ENCODE peak calls at places on chromosomes 4 and X, in eight cellular contexts. W is H9, D is mucosa of descending colon, R is adrenal gland, Y is mammary epithelial cell, T is osteocyte, X is heart right ventricle, E is GM13976. I is an unnamed sample.
A peak's percentile ranks its signal among the peaks of the same experiment; 100 is the strongest.

GRCh38 chr4:87387237-87387636 is 3.8 kb downstream of the HSD17B11 start:
- DNase-seq in E (no peak), Y (no peak), X (no peak), R (no peak), D (peak; percentile 67), T (no peak), W (no peak), I (no peak)

GRCh38 chrX:38899650-38900049 is 98.4 kb downstream of the MID1IP1 start:
- DNase-seq in E (no peak), T (no peak), W (no peak), D (no peak), Y (no peak), R (no peak), X (no peak), I (no peak)

GRCh38 chrX:2502668-2503519 is 2.1 kb upstream of the DHRSX start:
- DNase-seq in D (no peak), E (no peak), Y (no peak), W (no peak), T (no peak), R (peak; percentile 64), X (no peak), I (peak; percentile 24)

GRCh38 chrX:46375831-46376230 is 169.4 kb downstream of the ZNF674 start:
- DNase-seq in D (no peak), T (no peak), E (no peak), Y (peak; percentile 4), X (no peak), R (no peak), W (no peak), I (no peak)

GRCh38 chr4:87179751-87180150 is 40.7 kb downstream of the KLHL8 start:
- DNase-seq in D (no peak), Y (peak; percentile 2), R (no peak), E (no peak), T (no peak), W (no peak), X (no peak), I (no peak)

GRCh38 chrX:19810370-19810769 is 77.0 kb downstream of the SH3KBP1 start:
- DNase-seq in W (no peak), D (no peak), T (no peak), R (no peak), E (no peak), X (no peak), Y (no peak), I (no peak)

GRCh38 chrX:77061533-77061932 is 385.7 kb upstream of the FGF16 start:
- DNase-seq in T (no peak), Y (no peak), W (no peak), R (no peak), E (no peak), X (no peak), D (no peak), I (no peak)

GRCh38 chr4:138114434-138114833 is 127.7 kb downstream of the SLC7A11 start:
- DNase-seq in Y (no peak), R (no peak), X (no peak), E (peak; percentile 32), T (no peak), D (no peak), W (no peak), I (no peak)

GRCh38 chrX:115268421-115268820 is 21.1 kb upstream of the LUZP4 start:
- DNase-seq in D (no peak), T (no peak), X (no peak), R (peak; percentile 2), E (no peak), W (no peak), Y (no peak), I (no peak)

GRCh38 chrX:32530802-32531403 is 680.4 kb downstream of the DMD start:
- DNase-seq in X (no peak), E (no peak), W (no peak), T (no peak), D (no peak), R (peak; percentile 29), Y (peak; percentile 20), I (peak; percentile 40)

GRCh38 chr4:99815597-99816011 is 1.0 kb upstream of the DAPP1 start:
- DNase-seq in D (peak; percentile 43), W (peak; percentile 41), Y (peak; percentile 100), E (no peak), X (no peak), T (no peak), R (no peak), I (no peak)

GRCh38 chrX:153767674-153768055 is 3.6 kb downstream of the PLXNB3 start:
- DNase-seq in T (no peak), D (peak; percentile 10), R (no peak), W (peak; percentile 27), X (peak; percentile 2), E (no peak), Y (no peak), I (peak; percentile 45)

GRCh38 chr4:155400893-155401292 is 24.1 kb upstream of the MAP9 start:
- DNase-seq in T (no peak), X (no peak), Y (no peak), D (no peak), E (no peak), W (no peak), R (no peak), I (no peak)
- TF ChIP-seq CTCF in T (no peak), X (no peak), Y (no peak), D (no peak), E (no peak), W (no peak), R (no peak), I (no peak)

GRCh38 chr4:10344824-10345223 is 112.4 kb downstream of the ZNF518B start:
- DNase-seq in E (no peak), R (no peak), T (no peak), D (no peak), X (no peak), W (no peak), Y (no peak), I (no peak)
- TF ChIP-seq CTCF in E (no peak), R (no peak), T (no peak), D (no peak), X (no peak), W (no peak), Y (no peak), I (no peak)

GRCh38 chrX:72048515-72049455 is 82.9 kb downstream of the RTL5 start:
- DNase-seq in R (no peak), E (peak; percentile 21), D (peak; percentile 34), Y (no peak), W (no peak), X (no peak), T (no peak), I (no peak)
- TF ChIP-seq CTCF in R (no peak), E (no peak), D (no peak), Y (no peak), W (no peak), X (no peak), T (no peak), I (no peak)

GRCh38 chr4:186726440-186727148 is 2.9 kb upstream of the FAT1 start:
- DNase-seq in D (peak; percentile 94), W (peak; percentile 85), X (peak; percentile 75), Y (peak; percentile 89), T (peak; percentile 94), E (no peak), R (no peak), I (peak; percentile 50)
- TF ChIP-seq CTCF in D (no peak), W (no peak), X (peak; percentile 42), Y (peak; percentile 26), T (peak; percentile 36), E (no peak), R (no peak), I (no peak)

DNA sequence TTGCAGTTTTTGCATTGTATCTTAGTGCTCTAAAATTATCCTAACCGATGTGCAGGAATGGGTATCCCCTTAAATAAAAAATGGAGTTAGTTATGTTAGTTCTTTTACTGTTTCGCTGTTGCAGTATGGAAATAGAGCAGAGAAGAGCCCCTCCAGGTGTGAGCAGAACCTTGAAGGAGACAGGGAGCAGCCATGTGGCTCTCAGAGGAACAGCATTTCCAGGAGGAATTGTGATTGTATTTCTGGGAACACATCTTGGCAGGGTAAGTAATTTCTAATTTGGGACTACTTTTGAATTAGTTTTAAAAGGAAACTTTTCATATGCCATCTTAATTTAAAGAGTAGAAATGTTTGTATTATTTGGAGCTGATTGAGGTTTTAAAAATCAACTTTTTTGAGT is 5.3 kb upstream of the CCDC158 start:
- DNase-seq in X (no peak), R (no peak), E (no peak), Y (peak; percentile 20), D (no peak), T (no peak), W (no peak), I (no peak)
- TF ChIP-seq CTCF in X (no peak), R (no peak), E (no peak), Y (peak; percentile 46), D (no peak), T (peak; percentile 35), W (peak; percentile 53), I (no peak)

GRCh38 chr4:14264437-14264836 is 636.9 kb upstream of the BOD1L1 start:
- DNase-seq in R (no peak), W (peak; percentile 35), E (no peak), Y (no peak), T (no peak), X (no peak), D (no peak), I (no peak)
- TF ChIP-seq CTCF in R (no peak), W (peak; percentile 38), E (no peak), Y (no peak), T (no peak), X (no peak), D (no peak), I (no peak)

DNA sequence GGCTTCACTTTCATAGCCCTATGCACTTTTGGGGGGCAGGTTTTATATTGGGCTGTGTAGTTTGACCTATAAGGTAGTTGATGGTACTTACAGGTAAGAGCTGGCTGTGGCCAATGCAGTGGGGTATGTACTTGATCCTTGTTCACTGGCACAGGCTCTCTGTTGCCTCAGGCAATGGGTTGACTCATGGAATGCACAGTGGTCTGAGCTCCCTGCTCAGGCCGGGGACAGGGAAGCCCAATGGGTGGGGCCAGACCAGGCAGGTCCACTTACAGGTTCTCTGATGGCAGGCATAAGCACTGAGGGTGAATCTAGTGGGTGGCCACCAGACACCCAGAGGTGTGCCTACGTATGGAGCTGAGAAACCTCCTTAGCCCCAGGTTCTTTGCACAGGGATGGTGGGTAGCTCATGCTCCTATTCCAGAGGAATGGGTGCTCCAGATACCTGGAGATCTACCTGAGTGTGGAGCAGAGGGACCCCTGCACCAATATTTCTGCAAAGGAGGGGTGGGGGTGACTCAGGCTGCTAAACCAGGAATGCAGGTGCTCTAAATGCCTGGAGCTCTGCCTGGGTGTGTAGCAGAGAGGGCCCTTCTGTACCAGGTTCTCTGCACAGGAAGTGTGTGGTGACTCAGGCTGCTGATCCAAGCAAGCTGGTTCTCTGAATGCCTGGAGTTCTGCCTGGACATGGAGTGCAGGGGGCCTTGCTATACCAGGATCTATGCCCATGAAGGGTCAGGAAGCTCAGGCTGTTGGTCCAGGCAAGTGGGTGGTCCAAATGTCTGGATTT is 52.3 kb downstream of the IL1RAPL2 start:
- DNase-seq in R (no peak), E (no peak), X (no peak), D (no peak), W (no peak), Y (peak; percentile 84), T (no peak), I (no peak)
- TF ChIP-seq CTCF in R (no peak), E (no peak), X (no peak), D (no peak), W (no peak), Y (no peak), T (no peak), I (no peak)

I was measured in dorsolateral prefrontal cortex.